ENCODE peak calls at places on chromosome 20, in ten cellular contexts. Q, F, L, G, D, B, Z, P, U and T are unnamed samples.
A peak's percentile ranks its signal among the peaks of the same experiment; 100 is the strongest.

GRCh38 chr20:48931527-48932374 is 10.2 kb downstream of the ARFGEF2 start:
- DNase-seq in P (no peak), F (no peak), D (no peak), U (no peak), G (no peak), Z (no peak), Q (no peak), B (no peak), L (no peak), T (no peak)

GRCh38 chr20:1087311-1087710 is 31.1 kb upstream of the PSMF1 start:
- DNase-seq in B (no peak), F (peak; percentile 73), Z (no peak), G (no peak), P (peak; percentile 96), U (no peak), D (no peak), Q (peak; percentile 55), L (no peak), T (peak; percentile 98)

GRCh38 chr20:56778765-56779195 is 149.7 kb downstream of the TFAP2C start:
- DNase-seq in L (no peak), D (no peak), B (peak; percentile 45), P (no peak), Q (no peak), F (no peak), U (no peak), G (no peak), Z (no peak), T (no peak)

GRCh38 chr20:5187122-5187521 is 60.3 kb downstream of the CDS2 start:
- DNase-seq in L (no peak), P (no peak), D (no peak), B (no peak), G (no peak), U (no peak), F (no peak), Q (no peak), Z (no peak), T (no peak)

GRCh38 chr20:6558361-6558760 is 209.1 kb upstream of the BMP2 start:
- DNase-seq in P (no peak), F (no peak), D (no peak), G (no peak), U (no peak), L (no peak), B (no peak), Z (no peak), Q (no peak), T (peak; percentile 34)

GRCh38 chr20:4011226-4011975 is 4.0 kb downstream of the RNF24 start:
- DNase-seq in D (no peak), F (no peak), Q (peak; percentile 17), U (no peak), Z (no peak), P (no peak), G (no peak), L (no peak), B (no peak), T (no peak)

GRCh38 chr20:58712823-58713731 is 20.5 kb downstream of the NPEPL1 start:
- DNase-seq in D (no peak), P (no peak), B (peak; percentile 20), G (no peak), U (no peak), Q (no peak), Z (no peak), F (peak; percentile 20), L (peak; percentile 15), T (no peak)

GRCh38 chr20:20199338-20200160 is 147.2 kb downstream of the CFAP61 start:
- DNase-seq in G (no peak), Q (no peak), L (no peak), P (peak; percentile 99), Z (no peak), U (no peak), F (peak; percentile 93), B (no peak), D (no peak), T (peak; percentile 81)

GRCh38 chr20:19560876-19561480 is 197.1 kb upstream of the RIN2 start:
- DNase-seq in G (no peak), L (no peak), U (no peak), Q (no peak), Z (no peak), F (no peak), B (no peak), D (no peak), P (peak; percentile 98), T (peak; percentile 92)